ENCODE peak calls at places on chromosomes 1 and 21, in seven cellular contexts. One of them, this sample, is unnamed.

GRCh38 chr1:40379785-40380452 is 6.4 kb downstream of the SMAP2 start:
- DNase-seq in activated naive CD4-positive, alpha-beta T cell treated with Interleukin-2 at 50 U/mL for 16 hours: no peak
- DNase-seq in M059J: peak
- DNase-seq in NCI-H1694 treated with DMSO at 0.1 percent for 48 hours: no peak
- DNase-seq in NCI-H82: no peak
- DNase-seq in activated CD4-positive, CD25-positive, alpha-beta regulatory T cell treated with anti-CD3 and anti-CD28 coated beads, Interleukin-2, amount 50 U/mL, for 72 hours: no peak
- DNase-seq in NCI-H1436: no peak
- DNase-seq in this sample: no peak

GRCh38 chr1:43069481-43070050 is 102.5 kb downstream of the EBNA1BP2 start:
- DNase-seq in activated naive CD4-positive, alpha-beta T cell treated with Interleukin-2 at 50 U/mL for 16 hours: no peak
- DNase-seq in M059J: no peak
- DNase-seq in NCI-H1694 treated with DMSO at 0.1 percent for 48 hours: no peak
- DNase-seq in NCI-H82: no peak
- DNase-seq in activated CD4-positive, CD25-positive, alpha-beta regulatory T cell treated with anti-CD3 and anti-CD28 coated beads, Interleukin-2, amount 50 U/mL, for 72 hours: no peak
- DNase-seq in NCI-H1436: no peak
- DNase-seq in this sample: peak

GRCh38 chr1:30101477-30102227 is 621.7 kb downstream of the MATN1 start:
- DNase-seq in activated naive CD4-positive, alpha-beta T cell treated with Interleukin-2 at 50 U/mL for 16 hours: no peak
- DNase-seq in M059J: no peak
- DNase-seq in NCI-H1694 treated with DMSO at 0.1 percent for 48 hours: no peak
- DNase-seq in NCI-H82: no peak
- DNase-seq in activated CD4-positive, CD25-positive, alpha-beta regulatory T cell treated with anti-CD3 and anti-CD28 coated beads, Interleukin-2, amount 50 U/mL, for 72 hours: no peak
- DNase-seq in NCI-H1436: no peak
- DNase-seq in this sample: peak

GRCh38 chr1:46301406-46302090 is 1.9 kb downstream of the LRRC41 start:
- DNase-seq in activated naive CD4-positive, alpha-beta T cell treated with Interleukin-2 at 50 U/mL for 16 hours: no peak
- DNase-seq in M059J: peak
- DNase-seq in NCI-H1694 treated with DMSO at 0.1 percent for 48 hours: no peak
- DNase-seq in NCI-H82: peak
- DNase-seq in activated CD4-positive, CD25-positive, alpha-beta regulatory T cell treated with anti-CD3 and anti-CD28 coated beads, Interleukin-2, amount 50 U/mL, for 72 hours: no peak
- DNase-seq in NCI-H1436: no peak
- DNase-seq in this sample: peak

GRCh38 chr1:156664949-156665411 is 12.2 kb downstream of the NES start:
- DNase-seq in activated naive CD4-positive, alpha-beta T cell treated with Interleukin-2 at 50 U/mL for 16 hours: no peak
- DNase-seq in M059J: no peak
- DNase-seq in NCI-H1694 treated with DMSO at 0.1 percent for 48 hours: no peak
- DNase-seq in NCI-H82: peak
- DNase-seq in activated CD4-positive, CD25-positive, alpha-beta regulatory T cell treated with anti-CD3 and anti-CD28 coated beads, Interleukin-2, amount 50 U/mL, for 72 hours: no peak
- DNase-seq in NCI-H1436: no peak
- DNase-seq in this sample: peak

GRCh38 chr1:246528933-246529731 is 22.1 kb upstream of the SMYD3 start:
- DNase-seq in activated naive CD4-positive, alpha-beta T cell treated with Interleukin-2 at 50 U/mL for 16 hours: no peak
- DNase-seq in M059J: peak
- DNase-seq in NCI-H1694 treated with DMSO at 0.1 percent for 48 hours: no peak
- DNase-seq in NCI-H82: peak
- DNase-seq in activated CD4-positive, CD25-positive, alpha-beta regulatory T cell treated with anti-CD3 and anti-CD28 coated beads, Interleukin-2, amount 50 U/mL, for 72 hours: no peak
- DNase-seq in NCI-H1436: no peak
- DNase-seq in this sample: no peak

GRCh38 chr1:25952851-25953401 is 44.9 kb downstream of the PAFAH2 start:
- DNase-seq in activated naive CD4-positive, alpha-beta T cell treated with Interleukin-2 at 50 U/mL for 16 hours: no peak
- DNase-seq in M059J: no peak
- DNase-seq in NCI-H1694 treated with DMSO at 0.1 percent for 48 hours: peak
- DNase-seq in NCI-H82: peak
- DNase-seq in activated CD4-positive, CD25-positive, alpha-beta regulatory T cell treated with anti-CD3 and anti-CD28 coated beads, Interleukin-2, amount 50 U/mL, for 72 hours: no peak
- DNase-seq in NCI-H1436: no peak
- DNase-seq in this sample: peak

GRCh38 chr1:68961143-68961542 is 464.3 kb upstream of the DEPDC1 start:
- DNase-seq in activated naive CD4-positive, alpha-beta T cell treated with Interleukin-2 at 50 U/mL for 16 hours: no peak
- DNase-seq in M059J: no peak
- DNase-seq in NCI-H1694 treated with DMSO at 0.1 percent for 48 hours: no peak
- DNase-seq in NCI-H82: no peak
- DNase-seq in activated CD4-positive, CD25-positive, alpha-beta regulatory T cell treated with anti-CD3 and anti-CD28 coated beads, Interleukin-2, amount 50 U/mL, for 72 hours: no peak
- DNase-seq in NCI-H1436: no peak
- DNase-seq in this sample: no peak

GRCh38 chr1:153520818-153521476 is 14.8 kb downstream of the S100A6 start:
- DNase-seq in activated naive CD4-positive, alpha-beta T cell treated with Interleukin-2 at 50 U/mL for 16 hours: no peak
- DNase-seq in M059J: peak
- DNase-seq in NCI-H1694 treated with DMSO at 0.1 percent for 48 hours: no peak
- DNase-seq in NCI-H82: no peak
- DNase-seq in activated CD4-positive, CD25-positive, alpha-beta regulatory T cell treated with anti-CD3 and anti-CD28 coated beads, Interleukin-2, amount 50 U/mL, for 72 hours: no peak
- DNase-seq in NCI-H1436: no peak
- DNase-seq in this sample: peak

GRCh38 chr1:21331752-21332480 is 41.7 kb upstream of the ECE1 start:
- DNase-seq in activated naive CD4-positive, alpha-beta T cell treated with Interleukin-2 at 50 U/mL for 16 hours: no peak
- DNase-seq in M059J: no peak
- DNase-seq in NCI-H1694 treated with DMSO at 0.1 percent for 48 hours: no peak
- DNase-seq in NCI-H82: no peak
- DNase-seq in activated CD4-positive, CD25-positive, alpha-beta regulatory T cell treated with anti-CD3 and anti-CD28 coated beads, Interleukin-2, amount 50 U/mL, for 72 hours: no peak
- DNase-seq in NCI-H1436: no peak
- DNase-seq in this sample: no peak

GRCh38 chr1:201742476-201742875 is 86.5 kb upstream of the IPO9 start:
- DNase-seq in activated naive CD4-positive, alpha-beta T cell treated with Interleukin-2 at 50 U/mL for 16 hours: no peak
- DNase-seq in M059J: peak
- DNase-seq in NCI-H1694 treated with DMSO at 0.1 percent for 48 hours: no peak
- DNase-seq in NCI-H82: peak
- DNase-seq in activated CD4-positive, CD25-positive, alpha-beta regulatory T cell treated with anti-CD3 and anti-CD28 coated beads, Interleukin-2, amount 50 U/mL, for 72 hours: no peak
- DNase-seq in NCI-H1436: no peak
- DNase-seq in this sample: no peak

GRCh38 chr1:95039360-95040031 is 33.3 kb downstream of the ALG14 start:
- DNase-seq in activated naive CD4-positive, alpha-beta T cell treated with Interleukin-2 at 50 U/mL for 16 hours: no peak
- DNase-seq in M059J: peak
- DNase-seq in NCI-H1694 treated with DMSO at 0.1 percent for 48 hours: no peak
- DNase-seq in NCI-H82: no peak
- DNase-seq in activated CD4-positive, CD25-positive, alpha-beta regulatory T cell treated with anti-CD3 and anti-CD28 coated beads, Interleukin-2, amount 50 U/mL, for 72 hours: no peak
- DNase-seq in NCI-H1436: no peak
- DNase-seq in this sample: no peak

GRCh38 chr1:57101171-57101570 is 135.4 kb upstream of the C8B start:
- DNase-seq in activated naive CD4-positive, alpha-beta T cell treated with Interleukin-2 at 50 U/mL for 16 hours: no peak
- DNase-seq in M059J: no peak
- DNase-seq in NCI-H1694 treated with DMSO at 0.1 percent for 48 hours: no peak
- DNase-seq in NCI-H82: no peak
- DNase-seq in activated CD4-positive, CD25-positive, alpha-beta regulatory T cell treated with anti-CD3 and anti-CD28 coated beads, Interleukin-2, amount 50 U/mL, for 72 hours: no peak
- DNase-seq in NCI-H1436: no peak
- DNase-seq in this sample: no peak

GRCh38 chr1:198151688-198152087 is 5.1 kb upstream of the NEK7 start:
- DNase-seq in activated naive CD4-positive, alpha-beta T cell treated with Interleukin-2 at 50 U/mL for 16 hours: no peak
- DNase-seq in M059J: peak
- DNase-seq in NCI-H1694 treated with DMSO at 0.1 percent for 48 hours: no peak
- DNase-seq in NCI-H82: no peak
- DNase-seq in activated CD4-positive, CD25-positive, alpha-beta regulatory T cell treated with anti-CD3 and anti-CD28 coated beads, Interleukin-2, amount 50 U/mL, for 72 hours: no peak
- DNase-seq in NCI-H1436: peak
- DNase-seq in this sample: no peak

GRCh38 chr1:14915356-14916054 is 238.0 kb upstream of the TMEM51 start:
- DNase-seq in activated naive CD4-positive, alpha-beta T cell treated with Interleukin-2 at 50 U/mL for 16 hours: peak
- DNase-seq in M059J: peak
- DNase-seq in NCI-H1694 treated with DMSO at 0.1 percent for 48 hours: peak
- DNase-seq in NCI-H82: peak
- DNase-seq in activated CD4-positive, CD25-positive, alpha-beta regulatory T cell treated with anti-CD3 and anti-CD28 coated beads, Interleukin-2, amount 50 U/mL, for 72 hours: peak
- DNase-seq in NCI-H1436: peak
- DNase-seq in this sample: peak

GRCh38 chr21:34648739-34649297 is 20.0 kb upstream of the CLIC6 start:
- DNase-seq in activated naive CD4-positive, alpha-beta T cell treated with Interleukin-2 at 50 U/mL for 16 hours: no peak
- DNase-seq in M059J: no peak
- DNase-seq in NCI-H1694 treated with DMSO at 0.1 percent for 48 hours: no peak
- DNase-seq in NCI-H82: no peak
- DNase-seq in activated CD4-positive, CD25-positive, alpha-beta regulatory T cell treated with anti-CD3 and anti-CD28 coated beads, Interleukin-2, amount 50 U/mL, for 72 hours: no peak
- DNase-seq in NCI-H1436: no peak
- DNase-seq in this sample: no peak

GRCh38 chr1:112054504-112054903 is 65.0 kb upstream of the KCND3 start:
- DNase-seq in activated naive CD4-positive, alpha-beta T cell treated with Interleukin-2 at 50 U/mL for 16 hours: no peak
- DNase-seq in M059J: no peak
- DNase-seq in NCI-H1694 treated with DMSO at 0.1 percent for 48 hours: no peak
- DNase-seq in NCI-H82: no peak
- DNase-seq in activated CD4-positive, CD25-positive, alpha-beta regulatory T cell treated with anti-CD3 and anti-CD28 coated beads, Interleukin-2, amount 50 U/mL, for 72 hours: no peak
- DNase-seq in NCI-H1436: no peak
- DNase-seq in this sample: no peak

GRCh38 chr1:228238007-228238406 is 30.2 kb downstream of the OBSCN start:
- DNase-seq in activated naive CD4-positive, alpha-beta T cell treated with Interleukin-2 at 50 U/mL for 16 hours: no peak
- DNase-seq in M059J: no peak
- DNase-seq in NCI-H1694 treated with DMSO at 0.1 percent for 48 hours: no peak
- DNase-seq in NCI-H82: no peak
- DNase-seq in activated CD4-positive, CD25-positive, alpha-beta regulatory T cell treated with anti-CD3 and anti-CD28 coated beads, Interleukin-2, amount 50 U/mL, for 72 hours: no peak
- DNase-seq in NCI-H1436: no peak
- DNase-seq in this sample: no peak

GRCh38 chr21:14871861-14872260 is 192.9 kb downstream of the NRIP1 start:
- DNase-seq in activated naive CD4-positive, alpha-beta T cell treated with Interleukin-2 at 50 U/mL for 16 hours: no peak
- DNase-seq in M059J: no peak
- DNase-seq in NCI-H1694 treated with DMSO at 0.1 percent for 48 hours: no peak
- DNase-seq in NCI-H82: no peak
- DNase-seq in activated CD4-positive, CD25-positive, alpha-beta regulatory T cell treated with anti-CD3 and anti-CD28 coated beads, Interleukin-2, amount 50 U/mL, for 72 hours: no peak
- DNase-seq in NCI-H1436: no peak
- DNase-seq in this sample: no peak

This sample was measured in WERI-Rb-1.